ENCODE peak calls at places on chromosomes 7 and 10, in four cellular contexts. P is upper lobe of right lung; G is CD4-positive, alpha-beta memory T cell; K is cardiac muscle cell. B is an unnamed sample. For H3K4me1, the result is how much of the 10 kb centered on the place peaks cover.

GRCh38 chr10:79417731-79418130 is 27.7 kb downstream of the ZCCHC24 start:
- DNase-seq in P (no peak), G (no peak), K (no peak), B (peak)

GRCh38 chr7:85454904-85455303 is 268.0 kb upstream of the SEMA3D start:
- DNase-seq in P (no peak), G (no peak), K (no peak), B (no peak)

GRCh38 chr10:118259288-118259906 is 82.7 kb downstream of the FAM204A start:
- DNase-seq in P (no peak), G (no peak), K (peak), B (no peak)

GRCh38 chr7:20076835-20077234 is 140.3 kb downstream of the MACC1 start:
- DNase-seq in P (no peak), G (peak), K (no peak), B (no peak)

GRCh38 chr7:69067397-69067796 is 530.9 kb upstream of the AUTS2 start:
- DNase-seq in P (peak), G (no peak), K (peak), B (no peak)

GRCh38 chr10:30825022-30825421 is 195.5 kb upstream of the LYZL2 start:
- DNase-seq in P (no peak), G (no peak), K (no peak), B (no peak)

GRCh38 chr10:116692225-116692624 is 50.1 kb downstream of the HSPA12A start:
- DNase-seq in P (peak), G (no peak), K (no peak), B (no peak)

GRCh38 chr10:94107191-94107590 is 113.5 kb downstream of the PLCE1 start:
- DNase-seq in P (no peak), G (no peak), K (no peak), B (no peak)

GRCh38 chr10:69884686-69885085 is 83.0 kb downstream of the COL13A1 start:
- DNase-seq in P (no peak), G (no peak), K (no peak), B (no peak)

GRCh38 chr7:88357295-88357694 is 50.6 kb upstream of the STEAP4 start:
- DNase-seq in P (no peak), G (no peak), K (no peak), B (no peak)

GRCh38 chr7:21330462-21331178 is 97.3 kb upstream of the SP4 start:
- DNase-seq in P (no peak), G (no peak), K (no peak), B (peak)

GRCh38 chr10:14698487-14699170 is 76.1 kb downstream of the FAM107B start:
- DNase-seq in P (no peak), G (no peak), K (no peak), B (no peak)

GRCh38 chr10:77513783-77514331 is 123.8 kb downstream of the KCNMA1 start:
- DNase-seq in P (no peak), G (no peak), K (peak), B (peak)

GRCh38 chr7:42445691-42446090 is 208.7 kb upstream of the GLI3 start:
- DNase-seq in P (no peak), G (no peak), K (no peak), B (no peak)

GRCh38 chr7:111864291-111864976 is 302.1 kb upstream of the IMMP2L start:
- DNase-seq in P (no peak), G (no peak), K (no peak), B (no peak)

GRCh38 chr10:59362991-59363390 is 642 bp upstream of the FAM13C start:
- DNase-seq in P (peak), G (no peak), K (peak), B (peak)

GRCh38 chr10:1035201-1035600 is 9.5 kb upstream of the IDI2 start:
- DNase-seq in P (no peak), G (no peak), K (no peak), B (no peak)

GRCh38 chr10:132645630-132646442 is 108.2 kb downstream of the INPP5A start:
- DNase-seq in P (peak), G (no peak), K (no peak), B (no peak)

GRCh38 chr7:147804032-147804431 is 786.5 kb upstream of the C7orf33 start:
- DNase-seq in P (no peak), G (no peak), K (no peak), B (no peak)

GRCh38 chr10:5888843-5889623 is 660 bp downstream of the ANKRD16 start:
- DNase-seq in P (peak), G (no peak), K (peak), B (peak)

GRCh38 chr10:53453196-53453595 is 680.6 kb upstream of the MBL2 start:
- DNase-seq in P (no peak), G (no peak), K (peak), B (no peak)

GRCh38 chr10:94174838-94175237 is 181.1 kb downstream of the PLCE1 start:
- DNase-seq in P (no peak), G (no peak), K (no peak), B (no peak)

GRCh38 chr7:73647725-73648592 is 19.7 kb upstream of the VPS37D start:
- DNase-seq in P (no peak), G (no peak), K (peak), B (peak)
- H3K27ac ChIP-seq in P (no peak), G (no peak), K (no peak), B (no peak)

GRCh38 chr7:137935849-137936508 is 65.9 kb downstream of the CREB3L2 start:
- DNase-seq in P (no peak), G (no peak), K (no peak), B (no peak)

GRCh38 chr7:137934176-137934826 is 67.6 kb downstream of the CREB3L2 start:
- DNase-seq in P (no peak), G (no peak), K (no peak), B (no peak)

GRCh38 chr7:137936509-137937201 is 65.2 kb downstream of the CREB3L2 start:
- DNase-seq in P (no peak), G (no peak), K (no peak), B (peak)

GRCh38 chr7:137933270-137934017 is 68.4 kb downstream of the CREB3L2 start:
- DNase-seq in P (no peak), G (no peak), K (no peak), B (no peak)

GRCh38 chr7:137934941-137935848 is 66.7 kb downstream of the CREB3L2 start:
- DNase-seq in P (no peak), G (no peak), K (no peak), B (no peak)
- H3K4me1 ChIP-seq in P (half or more), G (under half), K (half or more), B (under half)

GRCh38 chr7:41084381-41084780 is 618.5 kb downstream of the INHBA start:
- DNase-seq in P (no peak), G (no peak), K (no peak), B (no peak)
- H3K27ac ChIP-seq in P (no peak), G (no peak), K (no peak), B (no peak)

GRCh38 chr10:113099431-113100298 is 149.6 kb downstream of the TCF7L2 start:
- DNase-seq in P (no peak), G (no peak), K (peak), B (no peak)

GRCh38 chr10:113103131-113103830 is 153.2 kb downstream of the TCF7L2 start:
- DNase-seq in P (no peak), G (no peak), K (no peak), B (no peak)

GRCh38 chr10:113104071-113104470 is 154.0 kb downstream of the TCF7L2 start:
- DNase-seq in P (no peak), G (no peak), K (no peak), B (no peak)

GRCh38 chr10:113097046-113097415 is 147.0 kb downstream of the TCF7L2 start:
- DNase-seq in P (no peak), G (no peak), K (no peak), B (no peak)

GRCh38 chr10:113100299-113100680 is 150.2 kb downstream of the TCF7L2 start:
- DNase-seq in P (no peak), G (no peak), K (no peak), B (no peak)
- H3K4me1 ChIP-seq in P (under half), G (under half), K (under half), B (under half)

GRCh38 chr10:7233259-7233991 is 177.4 kb downstream of the SFMBT2 start:
- DNase-seq in P (peak), G (no peak), K (no peak), B (no peak)
- H3K27ac ChIP-seq in P (no peak), G (no peak), K (no peak), B (no peak)

GRCh38 chr7:121077165-121077630 is 88.7 kb downstream of the CPED1 start:
- DNase-seq in P (no peak), G (no peak), K (no peak), B (no peak)

GRCh38 chr7:121080257-121080912 is 91.9 kb downstream of the CPED1 start:
- DNase-seq in P (no peak), G (no peak), K (no peak), B (no peak)

GRCh38 chr7:121080913-121081326 is 92.4 kb downstream of the CPED1 start:
- DNase-seq in P (no peak), G (no peak), K (no peak), B (no peak)

GRCh38 chr7:121079425-121080169 is 91.1 kb downstream of the CPED1 start:
- DNase-seq in P (no peak), G (no peak), K (no peak), B (no peak)

DNA sequence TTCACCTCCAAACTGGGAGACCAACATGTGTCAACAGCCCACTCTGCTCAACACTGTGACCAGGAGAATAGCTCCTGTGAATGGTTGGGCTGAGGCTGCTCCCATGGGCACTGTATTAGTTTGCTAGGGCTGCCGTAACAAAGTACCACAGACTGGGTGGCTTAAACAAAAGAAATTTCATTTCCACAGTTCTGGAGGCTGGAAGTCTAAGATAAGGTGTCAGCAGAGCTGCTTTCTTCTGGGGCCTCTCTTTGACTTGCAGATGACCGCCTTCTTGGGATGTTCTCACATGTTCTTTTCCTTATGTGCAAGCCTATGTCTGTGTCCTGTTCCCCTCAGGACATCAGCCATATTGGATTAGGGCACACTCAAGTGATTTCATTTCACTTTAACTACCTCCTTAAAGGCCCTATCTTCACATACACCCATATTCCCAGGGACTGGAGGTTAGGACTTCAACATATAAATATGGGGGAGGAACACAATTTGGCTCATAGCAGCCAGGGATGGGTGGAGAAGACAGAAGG is 90.3 kb downstream of the CPED1 start:
- DNase-seq in P (no peak), G (no peak), K (no peak), B (no peak)
- H3K4me1 ChIP-seq in P (under half), G (under half), K (under half), B (under half)

DNA sequence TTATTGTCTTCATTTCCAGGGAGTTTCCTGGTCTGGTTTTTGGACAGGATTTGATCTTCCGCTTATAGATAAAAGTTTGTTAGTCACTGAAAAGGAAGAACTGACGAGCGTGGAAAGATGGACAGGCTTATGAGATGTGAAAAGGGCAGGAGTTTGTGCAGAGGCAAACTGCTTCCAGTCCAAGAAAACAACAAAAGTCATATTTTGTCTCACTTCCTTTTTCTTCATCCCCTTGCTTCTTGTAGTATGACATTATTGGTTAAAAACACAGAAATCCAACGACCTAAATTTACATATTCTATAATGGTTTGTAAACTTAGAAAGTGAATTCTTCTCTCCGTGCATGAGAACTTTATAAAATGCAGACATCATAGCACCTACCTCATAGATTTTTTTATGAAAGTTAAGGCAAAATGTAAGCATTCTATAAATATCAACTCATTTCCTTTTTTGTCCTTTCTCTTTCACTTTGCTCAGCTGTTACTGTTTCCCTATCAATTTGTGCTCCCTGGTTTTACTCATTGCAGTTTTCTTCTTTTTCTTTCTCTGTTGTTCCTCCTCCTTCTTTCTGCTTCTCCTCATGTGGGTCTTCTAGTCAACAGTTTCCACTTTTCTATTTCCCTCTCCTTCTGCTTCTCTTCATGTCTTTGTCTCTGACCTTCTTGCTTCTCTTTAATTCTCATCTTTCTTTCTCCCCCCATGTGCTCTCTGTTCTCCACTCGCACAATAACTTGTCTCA is 370.2 kb downstream of the ARL4A start:
- DNase-seq in P (no peak), G (no peak), K (no peak), B (no peak)
- H3K27ac ChIP-seq in P (peak), G (no peak), K (no peak), B (no peak)

B was measured in kidney.